ENCODE peak calls at places on chromosomes 7 and 10, in eight cellular contexts. O is upper lobe of right lung, Y is body of pancreas, F is aorta, L is heart right ventricle, U is colonic mucosa, Z is left ventricle myocardium inferior, B is Peyer's patch. T is an unnamed sample.

GRCh38 chr7:86914468-86915054 is 144.9 kb downstream of the ELAPOR2 start:
- DNase-seq in O (no peak), Y (no peak), F (no peak), L (no peak), U (no peak), Z (no peak), B (no peak), T (no peak)

GRCh38 chr7:41955475-41956243 is 252.8 kb upstream of the INHBA start:
- DNase-seq in O (peak; percentile 91), Y (peak; percentile 87), F (peak; percentile 97), L (peak; percentile 91), U (peak; percentile 71), Z (peak; percentile 95), B (peak; percentile 62), T (peak; percentile 87)

GRCh38 chr10:96632974-96633373 is 46.2 kb upstream of the TM9SF3 start:
- DNase-seq in O (no peak), Y (peak; percentile 52), F (no peak), L (no peak), U (no peak), Z (no peak), B (no peak), T (no peak)

GRCh38 chr7:15557686-15558085 is 4.1 kb downstream of the AGMO start:
- DNase-seq in O (no peak), Y (no peak), F (no peak), L (no peak), U (no peak), Z (no peak), B (no peak), T (no peak)

GRCh38 chr10:93837783-93838677 is 55.7 kb upstream of the SLC35G1 start:
- DNase-seq in O (no peak), Y (peak; percentile 71), F (no peak), L (no peak), U (no peak), Z (no peak), B (no peak), T (no peak)

GRCh38 chr7:21916176-21916575 is 29.5 kb downstream of the CDCA7L start:
- DNase-seq in O (no peak), Y (no peak), F (no peak), L (no peak), U (no peak), Z (no peak), B (no peak), T (no peak)

GRCh38 chr10:97123713-97124112 is 62.0 kb downstream of the SLIT1 start:
- DNase-seq in O (no peak), Y (no peak), F (no peak), L (no peak), U (no peak), Z (no peak), B (no peak), T (no peak)

GRCh38 chr7:140670343-140670935 is 2.3 kb upstream of the ADCK2 start:
- DNase-seq in O (peak; percentile 3), Y (no peak), F (no peak), L (no peak), U (no peak), Z (no peak), B (peak; percentile 12), T (no peak)

GRCh38 chr7:131186816-131187215 is 140.9 kb upstream of the MKLN1 start:
- DNase-seq in O (no peak), Y (peak; percentile 29), F (no peak), L (no peak), U (no peak), Z (no peak), B (no peak), T (no peak)

GRCh38 chr7:23058412-23059096 is 44.6 kb upstream of the HYCC1 start:
- DNase-seq in O (no peak), Y (no peak), F (no peak), L (no peak), U (no peak), Z (no peak), B (no peak), T (no peak)

GRCh38 chr10:118448744-118449143 is 106.6 kb upstream of the FAM204A start:
- DNase-seq in O (no peak), Y (no peak), F (no peak), L (no peak), U (no peak), Z (no peak), B (no peak), T (no peak)

GRCh38 chr7:82700739-82701138 is 257.2 kb upstream of the CACNA2D1 start:
- DNase-seq in O (no peak), Y (no peak), F (no peak), L (no peak), U (peak; percentile 20), Z (no peak), B (no peak), T (no peak)

GRCh38 chr7:37945336-37945735 is 24.9 kb downstream of the EPDR1 start:
- DNase-seq in O (no peak), Y (no peak), F (no peak), L (no peak), U (no peak), Z (no peak), B (no peak), T (no peak)

GRCh38 chr7:4214501-4215155 is 467.5 kb upstream of the FOXK1 start:
- DNase-seq in O (no peak), Y (no peak), F (no peak), L (no peak), U (no peak), Z (no peak), B (no peak), T (no peak)

GRCh38 chr7:265998-266850 is 23.7 kb upstream of the FOXL3 start:
- DNase-seq in O (no peak), Y (no peak), F (peak; percentile 42), L (no peak), U (no peak), Z (no peak), B (no peak), T (peak; percentile 59)

GRCh38 chr7:85075864-85076263 is 111.0 kb downstream of the SEMA3D start:
- DNase-seq in O (no peak), Y (no peak), F (no peak), L (no peak), U (no peak), Z (no peak), B (no peak), T (no peak)

GRCh38 chr7:85074016-85074415 is 112.8 kb downstream of the SEMA3D start:
- DNase-seq in O (no peak), Y (no peak), F (no peak), L (no peak), U (no peak), Z (no peak), B (no peak), T (no peak)

GRCh38 chr7:85079434-85079833 is 107.4 kb downstream of the SEMA3D start:
- DNase-seq in O (no peak), Y (no peak), F (no peak), L (no peak), U (no peak), Z (no peak), B (no peak), T (no peak)

GRCh38 chr7:85074992-85075391 is 111.9 kb downstream of the SEMA3D start:
- DNase-seq in O (no peak), Y (no peak), F (no peak), L (no peak), U (no peak), Z (no peak), B (no peak), T (no peak)

GRCh38 chr7:85078181-85078580 is 108.7 kb downstream of the SEMA3D start:
- DNase-seq in O (no peak), Y (no peak), F (no peak), L (no peak), U (no peak), Z (no peak), B (no peak), T (no peak)
- H3K9me3 ChIP-seq in O (no peaks in the 10 kb centered on the region), Y (no peaks in the 10 kb centered on the region), F (no peaks in the 10 kb centered on the region), L (no peaks in the 10 kb centered on the region), U (no peaks in the 10 kb centered on the region), Z (no peaks in the 10 kb centered on the region), B (no peaks in the 10 kb centered on the region), T (no peaks in the 10 kb centered on the region)

GRCh38 chr10:113630929-113631533 is 32.8 kb downstream of the NRAP start:
- DNase-seq in O (no peak), Y (no peak), F (no peak), L (no peak), U (no peak), Z (no peak), B (no peak), T (no peak)

GRCh38 chr10:113628607-113629153 is 35.2 kb downstream of the NRAP start:
- DNase-seq in O (no peak), Y (no peak), F (no peak), L (no peak), U (no peak), Z (no peak), B (no peak), T (no peak)

GRCh38 chr10:113625461-113626186 is 38.2 kb downstream of the NRAP start:
- DNase-seq in O (no peak), Y (no peak), F (no peak), L (no peak), U (no peak), Z (no peak), B (no peak), T (no peak)

GRCh38 chr10:113626809-113627370 is 37.0 kb downstream of the NRAP start:
- DNase-seq in O (no peak), Y (no peak), F (no peak), L (no peak), U (no peak), Z (no peak), B (no peak), T (no peak)

GRCh38 chr10:113627836-113628235 is 36.0 kb downstream of the NRAP start:
- DNase-seq in O (no peak), Y (no peak), F (no peak), L (no peak), U (no peak), Z (no peak), B (no peak), T (no peak)
- H3K4me1 ChIP-seq in O (peaks cover 5% of the 10 kb centered on the region), Y (peaks cover 29% of the 10 kb centered on the region), F (no peaks in the 10 kb centered on the region), L (peaks cover 2% of the 10 kb centered on the region), U (peaks cover 17% of the 10 kb centered on the region), Z (peaks cover 96% of the 10 kb centered on the region), B (no peaks in the 10 kb centered on the region), T (peaks cover 40% of the 10 kb centered on the region)

DNA sequence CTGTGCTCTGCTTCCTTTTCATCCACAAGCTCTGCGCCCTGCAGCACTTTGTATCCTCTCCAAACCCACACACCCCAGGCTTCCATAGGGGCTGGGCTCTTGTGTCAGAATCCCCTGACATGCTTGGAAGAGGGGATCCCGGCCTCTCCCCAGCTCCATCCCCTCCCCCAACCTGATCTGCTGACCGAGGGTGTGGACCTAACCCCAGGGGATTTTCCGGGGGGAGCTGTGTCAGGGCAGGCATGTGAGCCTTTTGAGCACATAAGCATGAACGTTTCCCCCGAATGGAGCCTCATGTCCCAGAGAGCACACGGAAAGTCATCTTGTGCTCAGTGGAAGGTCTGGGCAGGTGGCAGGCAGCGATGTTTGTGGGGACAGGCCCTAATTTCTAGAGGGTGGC is 17.7 kb downstream of the GPR26 start:
- DNase-seq in O (no peak), Y (no peak), F (no peak), L (no peak), U (no peak), Z (no peak), B (no peak), T (no peak)
- H3K9me3 ChIP-seq in O (no peaks in the 10 kb centered on the region), Y (no peaks in the 10 kb centered on the region), F (no peaks in the 10 kb centered on the region), L (no peaks in the 10 kb centered on the region), U (no peaks in the 10 kb centered on the region), Z (no peaks in the 10 kb centered on the region), B (no peaks in the 10 kb centered on the region), T (no peaks in the 10 kb centered on the region)

DNA sequence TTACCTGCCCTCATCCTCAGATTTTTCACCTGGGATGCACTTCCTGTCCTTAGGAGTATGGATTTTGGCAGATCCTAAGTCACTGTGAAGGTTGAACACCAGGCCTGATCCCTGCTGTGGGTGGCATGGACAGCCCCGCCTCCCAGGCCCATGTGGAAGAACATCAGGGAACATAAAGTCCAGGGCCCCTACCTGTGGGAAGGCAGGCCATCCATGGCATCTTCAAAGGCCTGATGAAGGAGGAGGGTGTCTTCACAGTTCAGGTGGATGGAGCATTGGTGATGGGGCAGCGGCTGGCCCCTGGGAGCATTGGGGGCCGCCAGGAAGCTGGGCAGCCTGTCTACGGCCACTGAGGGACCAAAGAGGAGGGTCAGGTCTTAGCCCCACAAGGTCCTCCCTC is 24.6 kb downstream of the PYROXD2 start:
- DNase-seq in O (no peak), Y (no peak), F (peak; percentile 18), L (no peak), U (no peak), Z (no peak), B (no peak), T (no peak)
- H3K4me1 ChIP-seq in O (peaks cover 4% of the 10 kb centered on the region), Y (no peaks in the 10 kb centered on the region), F (no peaks in the 10 kb centered on the region), L (no peaks in the 10 kb centered on the region), U (no peaks in the 10 kb centered on the region), Z (peaks cover 15% of the 10 kb centered on the region), B (no peaks in the 10 kb centered on the region), T (no peaks in the 10 kb centered on the region)